ENCODE peak calls at places on chromosome 9, in six cellular contexts. T is left ventricle myocardium superior, H is B cell, P is pons, D is fibroblast of gingiva, J is cerebellar cortex. I is an unnamed sample.

GRCh38 chr9:133591985-133592384 is 17.2 kb downstream of the FAM163B start:
- DNase-seq in H (no peak), J (no peak), D (no peak), P (no peak), T (no peak), I (no peak)

GRCh38 chr9:136177224-136177623 is 27.7 kb downstream of the LHX3 start:
- DNase-seq in P (no peak), J (no peak), D (no peak), T (no peak), H (no peak), I (no peak)

GRCh38 chr9:136306691-136307208 is 2.9 kb upstream of the CCDC187 start:
- DNase-seq in P (no peak), J (no peak), T (peak; percentile 19), D (no peak), H (no peak), I (no peak)

GRCh38 chr9:98678244-98678842 is 30.4 kb downstream of the GABBR2 start:
- DNase-seq in J (no peak), T (no peak), D (no peak), H (peak; percentile 5), P (no peak), I (no peak)

GRCh38 chr9:87610200-87611155 is 112.8 kb downstream of the DAPK1 start:
- DNase-seq in P (no peak), D (peak; percentile 48), J (no peak), H (no peak), T (no peak), I (no peak)

GRCh38 chr9:21060919-21061561 is 16.7 kb downstream of the IFNB1 start:
- DNase-seq in J (no peak), T (no peak), D (peak; percentile 80), P (peak; percentile 49), H (no peak), I (no peak)

GRCh38 chr9:6566409-6567139 is 79.0 kb downstream of the GLDC start:
- DNase-seq in D (peak; percentile 88), T (no peak), H (no peak), J (no peak), P (no peak), I (peak; percentile 94)

GRCh38 chr9:100448266-100448665 is 21.3 kb downstream of the MSANTD3 start:
- DNase-seq in P (no peak), D (no peak), T (no peak), H (no peak), J (no peak), I (no peak)

GRCh38 chr9:81559741-81560140 is 129.6 kb downstream of the TLE1 start:
- DNase-seq in P (no peak), T (no peak), J (no peak), H (no peak), D (peak; percentile 87), I (peak; percentile 99)

GRCh38 chr9:73269430-73270101 is 117.9 kb downstream of the ANXA1 start:
- DNase-seq in H (no peak), J (peak; percentile 12), T (no peak), D (peak; percentile 51), P (peak; percentile 60), I (peak; percentile 20)

GRCh38 chr9:81492710-81493447 is 196.5 kb downstream of the TLE1 start:
- DNase-seq in J (no peak), T (no peak), D (peak; percentile 95), P (no peak), H (no peak), I (peak; percentile 95)

GRCh38 chr9:90299963-90300362 is 342.7 kb downstream of the DIRAS2 start:
- DNase-seq in H (no peak), J (no peak), D (no peak), T (no peak), P (no peak), I (no peak)

GRCh38 chr9:76023715-76024195 is 133.3 kb downstream of the PCSK5 start:
- DNase-seq in J (no peak), T (no peak), H (no peak), D (no peak), P (no peak), I (no peak)

GRCh38 chr9:19208653-19209052 is 21.8 kb upstream of the DENND4C start:
- DNase-seq in D (no peak), P (no peak), H (no peak), J (no peak), T (no peak), I (no peak)

GRCh38 chr9:73006986-73007385 is 54.1 kb upstream of the ALDH1A1 start:
- DNase-seq in T (no peak), P (no peak), H (no peak), D (no peak), J (no peak), I (no peak)

GRCh38 chr9:116320180-116320799 is 166.7 kb downstream of the PAPPA start:
- DNase-seq in P (no peak), D (no peak), T (peak; percentile 49), J (no peak), H (no peak), I (no peak)

GRCh38 chr9:134536931-134537330 is 104.7 kb upstream of the COL5A1 start:
- DNase-seq in D (no peak), J (no peak), P (no peak), H (no peak), T (no peak), I (no peak)

GRCh38 chr9:32627394-32627954 is 8.0 kb downstream of the TAF1L start:
- DNase-seq in H (no peak), J (no peak), D (no peak), P (no peak), T (no peak), I (no peak)

GRCh38 chr9:125826850-125827249 is 79.7 kb downstream of the PBX3 start:
- DNase-seq in D (no peak), H (no peak), J (no peak), P (no peak), T (no peak), I (no peak)

GRCh38 chr9:97419315-97419867 is 7.5 kb downstream of the TDRD7 start:
- DNase-seq in T (no peak), P (no peak), J (no peak), H (no peak), D (peak; percentile 61), I (peak; percentile 51)

GRCh38 chr9:109517798-109518435 is 19.8 kb upstream of the PTPN3 start:
- DNase-seq in T (no peak), P (peak; percentile 2), J (no peak), D (no peak), H (no peak), I (no peak)

I was measured in RCC 7860.